ENCODE peak calls at places on chromosomes 12 and 14, in five cellular contexts. E is left cardiac atrium, Q is putamen, U is EL, X is globus pallidus. B is an unnamed sample.

GRCh38 chr14:76717508-76717907 is 43.8 kb upstream of the VASH1 start:
- DNase-seq in E (no peak), Q (no peak), X (no peak), U (no peak), B (no peak)

GRCh38 chr12:102474438-102475064 is 5.8 kb downstream of the IGF1 start:
- DNase-seq in X (no peak), E (no peak), U (no peak), Q (peak), B (no peak)

GRCh38 chr14:90513151-90514014 is 116.6 kb downstream of the CALM1 start:
- DNase-seq in U (no peak), E (peak), Q (peak), X (peak), B (peak)

GRCh38 chr14:91509083-91509877 is 830 bp downstream of the PPP4R3A start:
- DNase-seq in Q (peak), X (no peak), U (peak), E (peak), B (peak)

GRCh38 chr12:53781218-53781801 is 29.5 kb upstream of the CISTR start:
- DNase-seq in X (no peak), U (no peak), E (no peak), Q (no peak), B (no peak)

GRCh38 chr12:77102691-77103090 is 37.3 kb upstream of the E2F7 start:
- DNase-seq in Q (no peak), X (no peak), U (peak), E (no peak), B (no peak)

GRCh38 chr14:106850913-106851825 is 1324.8 kb downstream of the TMEM121 start:
- DNase-seq in U (no peak), X (no peak), E (no peak), Q (no peak), B (no peak)

GRCh38 chr14:71380271-71380670 is 473.0 kb downstream of the PCNX1 start:
- DNase-seq in X (no peak), Q (no peak), E (no peak), U (peak), B (no peak)

GRCh38 chr14:21494902-21495762 is 16.0 kb downstream of the METTL3 start:
- DNase-seq in Q (no peak), X (no peak), E (no peak), U (peak), B (no peak)

GRCh38 chr14:26370118-26370517 is 227.7 kb downstream of the NOVA1 start:
- DNase-seq in X (no peak), E (no peak), Q (no peak), U (no peak), B (no peak)

GRCh38 chr12:53737951-53738833 is 10.9 kb upstream of the CALCOCO1 start:
- DNase-seq in Q (no peak), U (no peak), E (no peak), X (no peak), B (no peak)

GRCh38 chr12:8065991-8066594 is at the start of gene C3AR1:
- DNase-seq in Q (peak), X (peak), U (peak), E (no peak), B (peak)

GRCh38 chr12:90883456-90883855 is 71.5 kb downstream of the CCER1 start:
- DNase-seq in E (no peak), X (no peak), U (no peak), Q (no peak), B (no peak)